ENCODE peak calls at places on chromosomes 11 and 22, in five cellular contexts. V is HCT116, P is thoracic aorta, Y is PC-3, H is tibial nerve. Z is an unnamed sample.
A peak's percentile ranks its signal among the peaks of the same experiment; 100 is the strongest.

GRCh38 chr22:42893366-42894150 is 36.5 kb upstream of the ARFGAP3 start:
- DNase-seq in V (no peak), P (no peak), H (no peak), Y (no peak), Z (no peak)

GRCh38 chr11:59204736-59205135 is 8.0 kb downstream of the MPEG1 start:
- DNase-seq in V (no peak), Y (no peak), P (no peak), H (no peak), Z (no peak)

GRCh38 chr22:40237241-40237640 is 59.5 kb downstream of the TNRC6B start:
- DNase-seq in V (no peak), H (no peak), Y (no peak), P (no peak), Z (no peak)

GRCh38 chr11:114036156-114036811 is 23.2 kb upstream of the ZBTB16 start:
- DNase-seq in Y (peak; percentile 79), P (no peak), H (peak; percentile 73), V (peak; percentile 41), Z (no peak)

GRCh38 chr11:108926522-108927380 is 261.9 kb downstream of the DDX10 start:
- DNase-seq in V (no peak), P (no peak), H (no peak), Y (no peak), Z (no peak)

GRCh38 chr11:119389611-119390254 is 8.2 kb upstream of the USP2 start:
- DNase-seq in H (no peak), P (no peak), Y (peak; percentile 61), V (no peak), Z (no peak)

GRCh38 chr11:134669796-134670195 is 257.8 kb upstream of the B3GAT1 start:
- DNase-seq in Y (no peak), H (no peak), P (no peak), V (no peak), Z (no peak)

GRCh38 chr11:65864758-65865471 is 4.7 kb downstream of the MUS81 start:
- DNase-seq in Y (no peak), H (no peak), V (no peak), P (no peak), Z (no peak)

GRCh38 chr11:79253280-79253679 is 187.6 kb downstream of the TENM4 start:
- DNase-seq in V (no peak), Y (no peak), P (no peak), H (no peak), Z (no peak)

GRCh38 chr11:62715150-62716130 is 8.0 kb downstream of the GNG3 start:
- DNase-seq in V (no peak), Y (no peak), P (no peak), H (no peak), Z (no peak)

GRCh38 chr22:36885474-36885873 is 24.7 kb downstream of the NCF4 start:
- DNase-seq in Y (no peak), H (no peak), V (no peak), P (no peak), Z (peak; percentile 60)

GRCh38 chr11:2653930-2654739 is 45.7 kb downstream of the KCNQ1OT1 start:
- DNase-seq in V (no peak), H (no peak), Y (no peak), P (no peak), Z (no peak)

GRCh38 chr11:77191429-77191822 is 63.4 kb downstream of the MYO7A start:
- DNase-seq in Y (peak; percentile 16), V (peak; percentile 7), P (no peak), H (no peak), Z (peak; percentile 49)

GRCh38 chr11:69443968-69444364 is 37.5 kb upstream of the LINC01488 start:
- DNase-seq in V (no peak), P (no peak), Y (no peak), H (no peak), Z (no peak)

GRCh38 chr22:48803171-48803992 is 1024.3 kb downstream of the BRD1 start:
- DNase-seq in H (no peak), Y (no peak), P (no peak), V (no peak), Z (no peak)

GRCh38 chr11:26777276-26777939 is 55.5 kb upstream of the SLC5A12 start:
- DNase-seq in H (no peak), P (no peak), Y (no peak), V (no peak), Z (no peak)

GRCh38 chr11:86666193-86666592 is 6.2 kb downstream of the ME3 start:
- DNase-seq in P (no peak), Y (no peak), H (no peak), V (no peak), Z (no peak)

GRCh38 chr11:22477312-22477711 is 139.1 kb downstream of the SLC17A6 start:
- DNase-seq in P (no peak), V (no peak), Y (no peak), H (no peak), Z (no peak)

GRCh38 chr22:28601915-28602314 is 77.7 kb downstream of the TTC28 start:
- DNase-seq in H (no peak), V (no peak), Y (no peak), P (no peak), Z (no peak)

GRCh38 chr22:39478461-39478860 is 21.6 kb downstream of the MGAT3 start:
- DNase-seq in P (no peak), V (no peak), Y (peak; percentile 56), H (no peak), Z (peak; percentile 76)

GRCh38 chr11:102853055-102853454 is 9.6 kb upstream of the MMP3 start:
- DNase-seq in H (no peak), V (no peak), Y (no peak), P (no peak), Z (no peak)

GRCh38 chr11:115161876-115162275 is 342.3 kb downstream of the CADM1 start:
- DNase-seq in Y (no peak), H (no peak), P (no peak), V (no peak), Z (no peak)

GRCh38 chr11:3840870-3841425 is at the start of gene RHOG:
- DNase-seq in H (peak; percentile 72), V (no peak), Y (peak; percentile 57), P (peak; percentile 62), Z (peak; percentile 70)

GRCh38 chr11:87453531-87454089 is 415.9 kb downstream of the TMEM135 start:
- DNase-seq in H (no peak), Y (no peak), V (no peak), P (no peak), Z (no peak)

GRCh38 chr22:44337658-44338004 is 24.9 kb upstream of the SHISAL1 start:
- DNase-seq in Y (peak; percentile 56), V (no peak), P (peak; percentile 40), H (no peak), Z (peak; percentile 66)

GRCh38 chr11:77779935-77780334 is 40.6 kb downstream of the RSF1 start:
- DNase-seq in Y (peak; percentile 68), H (no peak), V (no peak), P (no peak), Z (peak; percentile 69)

GRCh38 chr22:37275622-37276021 is 6.7 kb upstream of the CYTH4 start:
- DNase-seq in Y (no peak), P (no peak), V (no peak), H (no peak), Z (no peak)

GRCh38 chr11:57649826-57650738 is at the start of gene YPEL4:
- DNase-seq in Y (peak; percentile 74), P (no peak), V (no peak), H (no peak), Z (no peak)

GRCh38 chr11:118258410-118258809 is 5.7 kb downstream of the MPZL2 start:
- DNase-seq in Y (peak; percentile 50), H (no peak), V (no peak), P (no peak), Z (peak; percentile 34)

GRCh38 chr22:49887716-49888115 is 30.5 kb downstream of the ALG12 start:
- DNase-seq in Y (no peak), V (no peak), P (no peak), H (no peak), Z (no peak)

GRCh38 chr22:26372890-26373289 is 56.2 kb upstream of the ASPHD2 start:
- DNase-seq in V (no peak), H (no peak), Y (no peak), P (no peak), Z (no peak)

GRCh38 chr11:64759722-64760719 is at the start of gene PYGM:
- DNase-seq in Y (peak; percentile 27), H (peak; percentile 43), P (peak; percentile 70), V (no peak), Z (no peak)

GRCh38 chr11:64762916-64763803 is 3.4 kb upstream of the PYGM start:
- DNase-seq in P (no peak), Y (no peak), V (no peak), H (no peak), Z (no peak)

GRCh38 chr11:64759131-64759721 is 548 bp downstream of the PYGM start:
- DNase-seq in V (no peak), P (no peak), H (no peak), Y (no peak), Z (no peak)

GRCh38 chr11:64762277-64762915 is 2.6 kb upstream of the PYGM start:
- DNase-seq in H (no peak), V (no peak), P (no peak), Y (peak; percentile 28), Z (no peak)

DNA sequence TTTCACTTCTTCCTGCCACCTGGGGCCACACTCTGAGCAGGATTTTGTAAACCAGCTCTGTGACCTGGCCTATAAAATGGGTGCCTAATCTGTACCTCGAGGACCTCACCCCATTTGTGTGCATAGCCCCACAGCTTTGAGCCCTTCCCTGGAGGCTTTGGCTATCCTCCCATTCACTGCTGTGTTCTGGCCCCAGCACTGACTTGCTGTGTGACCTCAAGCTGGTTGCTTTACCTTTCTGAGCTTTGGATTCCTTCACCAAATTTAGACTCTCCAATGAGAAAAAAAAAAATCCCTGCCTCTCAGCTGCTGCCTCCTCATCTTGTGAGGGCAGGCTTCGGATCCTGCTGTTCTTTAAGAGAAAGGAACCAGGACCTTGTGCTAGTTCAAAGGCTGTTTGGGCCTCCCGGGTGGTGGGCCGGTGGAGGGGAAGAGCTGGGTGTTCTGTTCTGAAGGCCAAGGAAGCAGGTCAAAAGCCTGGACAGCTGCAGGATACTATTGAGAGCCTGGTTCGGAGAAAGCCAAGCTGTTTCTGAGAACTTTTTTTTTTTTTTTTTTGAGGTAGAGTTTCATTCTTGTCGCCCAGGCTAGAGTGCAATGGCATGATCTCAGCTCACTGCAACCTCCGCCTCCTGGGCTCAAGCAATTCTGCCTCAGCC is 1.1 kb upstream of the PYGM start:
- DNase-seq in Y (no peak), V (no peak), H (no peak), P (no peak), Z (no peak)
- H3K4me1 ChIP-seq in Y (no peaks in the 10 kb centered on the region), V (no peaks in the 10 kb centered on the region), H (peaks cover 25% of the 10 kb centered on the region), P (peaks cover 26% of the 10 kb centered on the region), Z (no peaks in the 10 kb centered on the region)

GRCh38 chr11:120399312-120399711 is 63.1 kb downstream of the ARHGEF12 start:
- DNase-seq in P (no peak), H (no peak), Y (no peak), V (no peak), Z (no peak)
- H3K4me1 ChIP-seq in P (peaks cover 35% of the 10 kb centered on the region), H (peaks cover 36% of the 10 kb centered on the region), Y (peaks cover 32% of the 10 kb centered on the region), V (peaks cover 25% of the 10 kb centered on the region), Z (peaks cover 32% of the 10 kb centered on the region)

DNA sequence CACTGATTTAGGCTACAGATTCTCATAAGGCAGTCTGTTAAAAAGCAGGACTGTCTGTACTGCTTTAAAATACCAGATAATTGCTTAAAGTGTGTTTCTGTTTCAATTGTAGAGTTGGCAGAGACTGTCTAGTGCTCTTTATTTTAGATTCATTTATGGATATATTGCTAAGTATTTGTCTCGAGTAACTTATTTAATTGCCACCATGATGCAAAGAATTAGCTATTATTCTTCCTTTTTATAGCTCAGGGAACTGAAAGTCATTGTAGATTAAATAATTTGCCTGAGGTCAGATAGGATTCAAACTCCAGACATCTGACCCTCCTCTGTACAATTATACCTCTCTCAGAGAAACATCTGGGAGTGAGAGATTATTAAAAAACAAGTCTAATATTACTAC is 19.5 kb upstream of the RAG2 start:
- DNase-seq in H (no peak), Y (no peak), P (no peak), V (no peak), Z (no peak)
- H3K4me1 ChIP-seq in H (no peaks in the 10 kb centered on the region), Y (no peaks in the 10 kb centered on the region), P (peaks cover 9% of the 10 kb centered on the region), V (no peaks in the 10 kb centered on the region), Z (no peaks in the 10 kb centered on the region)

GRCh38 chr22:17792854-17793434 is 18.7 kb upstream of the BID start:
- DNase-seq in V (no peak), P (no peak), H (no peak), Y (no peak), Z (no peak)
- H3K4me1 ChIP-seq in V (no peaks in the 10 kb centered on the region), P (no peaks in the 10 kb centered on the region), H (no peaks in the 10 kb centered on the region), Y (no peaks in the 10 kb centered on the region), Z (no peaks in the 10 kb centered on the region)